ENCODE peak calls at places on chromosomes 13 and 19, in six cellular contexts. One of them, this sample, is unnamed.

GRCh38 chr13:111589321-111589720 is 268.9 kb downstream of the TEX29 start:
- DNase-seq in foreskin fibroblast: no peak
- DNase-seq in AG10803: no peak
- DNase-seq in GM03348: no peak
- DNase-seq in HS-27A: no peak
- DNase-seq in GM23338: no peak
- DNase-seq in this sample: no peak

GRCh38 chr13:113468029-113468428 is 14.7 kb upstream of the ADPRHL1 start:
- DNase-seq in AG10803: no peak
- DNase-seq in GM23338: no peak
- DNase-seq in GM03348: no peak
- DNase-seq in foreskin fibroblast: no peak
- DNase-seq in HS-27A: no peak
- DNase-seq in this sample: no peak

GRCh38 chr13:49185264-49185663 is 34.9 kb upstream of the MLNR start:
- DNase-seq in GM23338: no peak
- DNase-seq in GM03348: no peak
- DNase-seq in AG10803: no peak
- DNase-seq in foreskin fibroblast: no peak
- DNase-seq in HS-27A: no peak
- DNase-seq in this sample: no peak

GRCh38 chr13:109288151-109288709 is 498.2 kb downstream of the IRS2 start:
- DNase-seq in HS-27A: no peak
- DNase-seq in foreskin fibroblast: no peak
- DNase-seq in AG10803: peak
- DNase-seq in GM23338: no peak
- DNase-seq in GM03348: peak
- DNase-seq in this sample: no peak

GRCh38 chr13:110062077-110062776 is 244.7 kb downstream of the COL4A1 start:
- DNase-seq in GM03348: peak
- DNase-seq in HS-27A: peak
- DNase-seq in AG10803: peak
- DNase-seq in foreskin fibroblast: peak
- DNase-seq in GM23338: no peak
- DNase-seq in this sample: no peak

GRCh38 chr19:49431330-49431749 is 6.2 kb downstream of the GFY start:
- DNase-seq in GM03348: no peak
- DNase-seq in foreskin fibroblast: no peak
- DNase-seq in GM23338: no peak
- DNase-seq in HS-27A: no peak
- DNase-seq in AG10803: no peak
- DNase-seq in this sample: no peak

GRCh38 chr13:51560336-51560735 is 23.9 kb upstream of the WDFY2 start:
- DNase-seq in GM23338: no peak
- DNase-seq in GM03348: no peak
- DNase-seq in AG10803: no peak
- DNase-seq in foreskin fibroblast: no peak
- DNase-seq in HS-27A: no peak
- DNase-seq in this sample: no peak

GRCh38 chr13:109816979-109817275 is 30.5 kb upstream of the IRS2 start:
- DNase-seq in GM03348: no peak
- DNase-seq in HS-27A: peak
- DNase-seq in AG10803: peak
- DNase-seq in foreskin fibroblast: peak
- DNase-seq in GM23338: no peak
- DNase-seq in this sample: no peak

GRCh38 chr13:25252770-25253169 is 34.5 kb downstream of the MTMR6 start:
- DNase-seq in GM23338: no peak
- DNase-seq in AG10803: no peak
- DNase-seq in HS-27A: no peak
- DNase-seq in GM03348: no peak
- DNase-seq in foreskin fibroblast: no peak
- DNase-seq in this sample: no peak

GRCh38 chr19:47430041-47430802 is 10.9 kb upstream of the MEIS3 start:
- DNase-seq in HS-27A: no peak
- DNase-seq in GM03348: peak
- DNase-seq in foreskin fibroblast: peak
- DNase-seq in GM23338: peak
- DNase-seq in AG10803: peak
- DNase-seq in this sample: no peak

GRCh38 chr19:13441810-13442512 is 64.3 kb downstream of the CACNA1A start:
- DNase-seq in HS-27A: peak
- DNase-seq in foreskin fibroblast: peak
- DNase-seq in GM03348: peak
- DNase-seq in AG10803: peak
- DNase-seq in GM23338: peak
- DNase-seq in this sample: peak

GRCh38 chr19:57248646-57249045 is 8.2 kb downstream of the ZNF805 start:
- DNase-seq in GM03348: no peak
- DNase-seq in GM23338: no peak
- DNase-seq in AG10803: no peak
- DNase-seq in foreskin fibroblast: no peak
- DNase-seq in HS-27A: no peak
- DNase-seq in this sample: no peak

GRCh38 chr19:2993579-2993978 is 16.2 kb downstream of the TLE6 start:
- DNase-seq in GM03348: no peak
- DNase-seq in foreskin fibroblast: no peak
- DNase-seq in GM23338: no peak
- DNase-seq in AG10803: no peak
- DNase-seq in HS-27A: no peak
- DNase-seq in this sample: no peak

GRCh38 chr19:12790628-12791344 is 500 bp upstream of the JUNB start:
- DNase-seq in foreskin fibroblast: no peak
- DNase-seq in GM03348: no peak
- DNase-seq in HS-27A: no peak
- DNase-seq in GM23338: no peak
- DNase-seq in AG10803: no peak
- DNase-seq in this sample: no peak

GRCh38 chr13:48400820-48401219 is 12.1 kb downstream of the LPAR6 start:
- DNase-seq in GM23338: no peak
- DNase-seq in HS-27A: no peak
- DNase-seq in foreskin fibroblast: peak
- DNase-seq in GM03348: peak
- DNase-seq in AG10803: peak
- DNase-seq in this sample: no peak

GRCh38 chr13:94761407-94761806 is 49.1 kb upstream of the SOX21 start:
- DNase-seq in foreskin fibroblast: no peak
- DNase-seq in AG10803: no peak
- DNase-seq in HS-27A: no peak
- DNase-seq in GM03348: no peak
- DNase-seq in GM23338: peak
- DNase-seq in this sample: no peak

GRCh38 chr19:55443045-55443823 is at the start of gene SHISA7:
- DNase-seq in HS-27A: no peak
- DNase-seq in GM03348: no peak
- DNase-seq in GM23338: peak
- DNase-seq in foreskin fibroblast: peak
- DNase-seq in AG10803: no peak
- DNase-seq in this sample: no peak

This sample was measured in smooth muscle cell of the brain vasculature.